ENCODE peak calls at places on chromosomes 16 and 17, in four cellular contexts. T is cardiac muscle cell, C is NT2/D1, W is GM23248. X is an unnamed sample.

GRCh38 chr16:12582696-12583095 is 221.0 kb downstream of the CPPED1 start:
- DNase-seq in T (no peak), C (no peak), W (no peak), X (no peak)

GRCh38 chr17:48541574-48542113 is 3.3 kb downstream of the HOXB2 start:
- DNase-seq in C (no peak), T (peak), W (peak), X (no peak)

GRCh38 chr17:65638221-65638940 is 76.9 kb upstream of the AXIN2 start:
- DNase-seq in W (no peak), C (no peak), T (no peak), X (no peak)

GRCh38 chr16:85998868-85999729 is 100.1 kb downstream of the IRF8 start:
- DNase-seq in W (no peak), T (no peak), C (no peak), X (no peak)

GRCh38 chr16:69509125-69509524 is 56.6 kb upstream of the NFAT5 start:
- DNase-seq in W (no peak), T (no peak), C (no peak), X (no peak)

GRCh38 chr16:29819506-29819905 is 756 bp upstream of the MVP start:
- DNase-seq in W (no peak), T (no peak), C (no peak), X (no peak)

GRCh38 chr17:73630531-73630930 is 13.7 kb downstream of the SDK2 start:
- DNase-seq in T (no peak), C (no peak), W (no peak), X (no peak)

GRCh38 chr16:50306287-50306686 is 39.9 kb downstream of the ADCY7 start:
- DNase-seq in C (no peak), W (no peak), T (no peak), X (no peak)

GRCh38 chr17:19904412-19904811 is 36.7 kb upstream of the ULK2 start:
- DNase-seq in C (no peak), T (no peak), W (peak), X (no peak)

GRCh38 chr16:6682142-6682811 is 650.4 kb upstream of the RBFOX1 start:
- DNase-seq in C (peak), T (peak), W (peak), X (peak)

X was measured in SK-N-DZ.